ENCODE peak calls at places on chromosome 20, in four cellular contexts. V is fibroblast of gingiva; I is stimulated activated CD4-positive, alpha-beta T cell treated with anti-CD3 and anti-CD28 coated beads, Interleukin-15, amount 100 ng/mL, for 24 hours; B is Right ventricle myocardium superior. H is an unnamed sample.

GRCh38 chr20:1293641-1294379 is 27.7 kb downstream of the SNPH start:
- DNase-seq in V (no peak), I (no peak), B (no peak), H (no peak)

GRCh38 chr20:38049800-38050199 is 16.3 kb downstream of the RPRD1B start:
- DNase-seq in V (peak; percentile 14), I (no peak), B (no peak), H (no peak)

GRCh38 chr20:10547276-10548114 is 112.4 kb downstream of the SLX4IP start:
- DNase-seq in V (no peak), I (no peak), B (no peak), H (no peak)

GRCh38 chr20:3296256-3297095 is 57.5 kb upstream of the SLC4A11 start:
- DNase-seq in V (no peak), I (no peak), B (no peak), H (no peak)

GRCh38 chr20:1278993-1279392 is 12.9 kb downstream of the SNPH start:
- DNase-seq in V (no peak), I (no peak), B (no peak), H (no peak)

GRCh38 chr20:21046413-21047070 is 59.6 kb downstream of the LINC00237 start:
- DNase-seq in V (no peak), I (no peak), B (no peak), H (no peak)

GRCh38 chr20:51695574-51696303 is 72.5 kb downstream of the ATP9A start:
- DNase-seq in V (peak; percentile 59), I (peak; percentile 10), B (no peak), H (no peak)

GRCh38 chr20:41005361-41005729 is 23.3 kb upstream of the TOP1 start:
- DNase-seq in V (peak; percentile 91), I (no peak), B (peak; percentile 91), H (no peak)

H was measured in hippocampal formation.